ENCODE peak calls at places on chromosomes 5 and 9, in five cellular contexts. M is Peyer's patch; T is upper lobe of right lung; J is CD8-positive, alpha-beta T cell; Q is psoas muscle. U is an unnamed sample. For H3K27me3, the result is how much of the 10 kb centered on the place peaks cover.

GRCh38 chr5:52665544-52665943 is 122.2 kb upstream of the ITGA1 start:
- DNase-seq in J (no peak), M (no peak), Q (no peak), T (no peak), U (no peak)

GRCh38 chr9:95087659-95088242 is 229.8 kb downstream of the FANCC start:
- DNase-seq in J (no peak), M (peak), T (peak), Q (no peak), U (peak)

GRCh38 chr5:59517926-59518585 is 375.5 kb downstream of the PDE4D start:
- DNase-seq in T (no peak), M (no peak), J (no peak), Q (no peak), U (no peak)

GRCh38 chr5:76175051-76175666 is 92.0 kb downstream of the SV2C start:
- DNase-seq in T (no peak), J (peak), Q (no peak), M (no peak), U (peak)

GRCh38 chr5:90954951-90955635 is 396.5 kb downstream of the ADGRV1 start:
- DNase-seq in Q (no peak), M (no peak), T (no peak), J (no peak), U (no peak)

GRCh38 chr5:16536246-16536645 is 70.6 kb upstream of the ZNF622 start:
- DNase-seq in Q (no peak), J (no peak), T (no peak), M (no peak), U (no peak)

GRCh38 chr5:81572201-81572600 is 178.3 kb upstream of the ACOT12 start:
- DNase-seq in T (no peak), M (no peak), Q (no peak), J (no peak), U (no peak)

GRCh38 chr5:149831492-149831891 is 101.4 kb downstream of the PPARGC1B start:
- DNase-seq in Q (no peak), T (no peak), M (no peak), J (no peak), U (no peak)

GRCh38 chr5:157912621-157913325 is 53.8 kb upstream of the CLINT1 start:
- DNase-seq in T (no peak), Q (no peak), M (no peak), J (no peak), U (no peak)

GRCh38 chr9:89555426-89556375 is 49.1 kb upstream of the GADD45G start:
- DNase-seq in T (no peak), Q (no peak), J (no peak), M (no peak), U (no peak)

GRCh38 chr9:132046456-132046855 is 33.2 kb downstream of the MED27 start:
- DNase-seq in Q (no peak), M (no peak), J (no peak), T (no peak), U (peak)

GRCh38 chr5:127031863-127032232 is 1.5 kb upstream of the MARCHF3 start:
- DNase-seq in T (no peak), J (no peak), M (no peak), Q (no peak), U (no peak)

GRCh38 chr9:13810510-13810909 is 503.4 kb downstream of the NFIB start:
- DNase-seq in T (no peak), M (no peak), J (no peak), Q (peak), U (peak)

GRCh38 chr5:6766558-6767191 is 53.4 kb downstream of the TENT4A start:
- DNase-seq in J (peak), Q (peak), T (peak), M (peak), U (peak)

GRCh38 chr5:17896605-17897004 is 262.3 kb downstream of the TAF11L14 start:
- DNase-seq in Q (no peak), M (no peak), T (no peak), J (no peak), U (no peak)

GRCh38 chr9:89179535-89179919 is 909 bp upstream of the SHC3 start:
- DNase-seq in Q (no peak), J (no peak), T (no peak), M (no peak), U (no peak)

GRCh38 chr9:19510907-19511306 is 102.1 kb downstream of the ACER2 start:
- DNase-seq in Q (no peak), M (no peak), J (no peak), T (no peak), U (no peak)

GRCh38 chr5:110159202-110159601 is 469.5 kb downstream of the MAN2A1 start:
- DNase-seq in J (no peak), Q (no peak), T (no peak), M (no peak), U (no peak)

GRCh38 chr5:75588666-75589065 is 22.6 kb upstream of the ANKDD1B start:
- DNase-seq in T (no peak), M (no peak), Q (no peak), J (no peak), U (peak)

GRCh38 chr5:123037104-123037418 is 536 bp upstream of the PPIC start:
- DNase-seq in Q (no peak), M (no peak), T (no peak), J (no peak), U (no peak)

GRCh38 chr5:111993242-111993641 is 236.2 kb upstream of the NREP start:
- DNase-seq in J (no peak), Q (no peak), T (no peak), M (no peak), U (no peak)

GRCh38 chr5:142006363-142007236 is 6.2 kb downstream of the GNPDA1 start:
- DNase-seq in J (no peak), T (no peak), Q (no peak), M (no peak), U (no peak)

GRCh38 chr9:121564861-121565260 is 65.2 kb upstream of the GGTA1 start:
- DNase-seq in T (no peak), Q (no peak), M (no peak), J (no peak), U (no peak)

GRCh38 chr9:80125731-80126264 is 554.0 kb downstream of the TLE4 start:
- DNase-seq in Q (no peak), J (no peak), T (no peak), M (no peak), U (no peak)

GRCh38 chr9:81646337-81646736 is 43.0 kb downstream of the TLE1 start:
- DNase-seq in T (no peak), M (no peak), Q (no peak), J (no peak), U (no peak)

GRCh38 chr9:128706671-128707381 is 4.5 kb downstream of the PKN3 start:
- DNase-seq in M (peak), J (no peak), T (peak), Q (peak), U (no peak)

GRCh38 chr9:72533322-72533721 is 11.9 kb downstream of the TMC1 start:
- DNase-seq in M (no peak), J (no peak), Q (no peak), T (no peak), U (no peak)

GRCh38 chr5:12023614-12024241 is 119.5 kb upstream of the CTNND2 start:
- DNase-seq in Q (no peak), J (no peak), M (no peak), T (no peak), U (peak)

GRCh38 chr5:54520438-54520846 is 2.9 kb downstream of the SNX18 start:
- DNase-seq in J (no peak), Q (no peak), T (no peak), M (no peak), U (no peak)

DNA sequence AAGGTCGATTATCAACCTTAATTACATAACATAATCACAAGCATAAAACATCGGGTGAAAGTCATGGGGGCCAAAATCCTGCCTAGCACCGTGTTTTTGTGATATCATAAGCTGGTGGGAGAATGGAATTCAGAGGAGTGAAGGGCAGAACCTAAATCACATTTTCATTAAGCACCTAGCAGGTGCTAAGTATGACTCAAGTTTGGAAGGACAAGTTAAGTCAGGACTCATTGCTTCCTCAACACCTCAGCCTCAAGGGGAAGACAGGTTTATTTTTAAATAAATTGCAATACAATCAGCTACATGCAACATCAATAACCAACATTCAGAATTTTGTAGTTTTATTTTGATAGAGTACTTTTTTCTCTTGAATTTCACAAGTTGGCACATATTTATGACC is 33.5 kb upstream of the GAS1 start:
- DNase-seq in Q (no peak), J (no peak), M (no peak), T (no peak), U (no peak)
- H3K27me3 ChIP-seq in Q (under half), J (under half), M (under half), T (under half), U (under half)

DNA sequence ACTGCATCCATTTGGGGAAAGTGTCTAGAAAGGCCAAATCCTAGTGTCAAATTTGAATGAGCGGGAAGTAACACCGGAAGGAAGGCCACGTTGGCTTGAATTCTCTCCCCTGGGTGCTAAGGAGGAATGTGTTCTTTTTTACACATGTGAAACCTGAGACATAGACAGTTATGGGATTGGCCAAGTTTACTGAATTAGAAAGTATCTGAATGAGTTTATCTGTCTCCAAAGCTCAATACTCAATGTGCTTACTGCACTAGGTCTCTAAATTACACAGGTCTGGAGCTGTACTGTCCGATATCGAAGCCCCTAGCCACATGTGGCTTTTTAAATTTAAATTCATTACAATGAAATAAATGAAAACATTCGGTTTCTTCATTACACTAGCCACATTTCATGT is 6.0 kb downstream of the DMRT1 start:
- DNase-seq in T (no peak), M (no peak), Q (no peak), J (no peak), U (no peak)
- H3K27me3 ChIP-seq in T (half or more), M (under half), Q (under half), J (under half), U (under half)

DNA sequence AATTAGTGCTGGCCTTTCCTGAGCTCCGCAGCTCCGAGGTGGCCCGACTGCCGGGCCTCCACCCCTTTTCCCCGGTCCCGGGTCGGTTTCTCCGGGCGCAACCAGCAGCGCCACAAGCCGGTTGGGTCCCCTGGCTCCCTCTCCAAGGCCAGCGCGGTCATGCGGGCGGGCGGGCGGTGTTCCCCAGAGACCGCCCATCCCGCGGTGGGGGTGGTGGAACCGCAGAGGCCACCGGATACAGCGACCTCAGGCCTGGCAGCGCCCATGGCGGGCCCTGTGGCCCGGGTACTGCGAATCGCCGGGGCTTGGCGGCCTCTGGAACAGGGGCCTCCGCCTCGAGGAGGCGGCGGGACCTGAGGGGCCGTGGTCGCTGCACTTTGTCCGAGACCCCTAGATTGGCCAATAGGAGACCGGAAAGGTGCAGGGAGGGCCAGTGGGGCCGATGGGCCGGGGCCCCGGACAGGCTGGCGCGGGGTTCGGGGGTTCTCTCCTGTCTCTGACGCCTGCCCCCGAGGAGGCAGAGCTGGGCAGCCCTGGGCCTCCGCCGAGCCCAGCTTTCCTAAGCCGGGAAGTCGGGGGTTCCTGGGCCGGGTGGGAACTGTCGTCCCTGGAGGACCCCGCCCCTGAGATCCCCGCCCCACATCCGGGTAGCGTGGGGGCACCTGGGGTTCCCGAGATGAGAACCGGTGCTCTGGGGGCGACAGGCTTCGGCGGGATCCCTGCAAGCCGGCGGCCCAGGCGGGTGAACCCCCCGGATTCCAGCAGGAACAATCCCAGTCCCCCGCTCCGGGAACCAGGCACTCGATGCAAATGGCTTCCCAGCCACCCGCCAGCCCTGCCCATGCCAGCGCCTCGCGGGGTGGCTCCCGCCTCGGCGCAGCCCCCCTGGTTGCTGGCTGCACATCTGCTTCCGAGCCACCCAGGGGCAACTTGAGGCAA is 293.9 kb downstream of the ZSWIM6 start:
- DNase-seq in J (peak), M (peak), T (peak), Q (peak), U (no peak)
- H3K27me3 ChIP-seq in J (under half), M (under half), T (under half), Q (under half), U (under half)

DNA sequence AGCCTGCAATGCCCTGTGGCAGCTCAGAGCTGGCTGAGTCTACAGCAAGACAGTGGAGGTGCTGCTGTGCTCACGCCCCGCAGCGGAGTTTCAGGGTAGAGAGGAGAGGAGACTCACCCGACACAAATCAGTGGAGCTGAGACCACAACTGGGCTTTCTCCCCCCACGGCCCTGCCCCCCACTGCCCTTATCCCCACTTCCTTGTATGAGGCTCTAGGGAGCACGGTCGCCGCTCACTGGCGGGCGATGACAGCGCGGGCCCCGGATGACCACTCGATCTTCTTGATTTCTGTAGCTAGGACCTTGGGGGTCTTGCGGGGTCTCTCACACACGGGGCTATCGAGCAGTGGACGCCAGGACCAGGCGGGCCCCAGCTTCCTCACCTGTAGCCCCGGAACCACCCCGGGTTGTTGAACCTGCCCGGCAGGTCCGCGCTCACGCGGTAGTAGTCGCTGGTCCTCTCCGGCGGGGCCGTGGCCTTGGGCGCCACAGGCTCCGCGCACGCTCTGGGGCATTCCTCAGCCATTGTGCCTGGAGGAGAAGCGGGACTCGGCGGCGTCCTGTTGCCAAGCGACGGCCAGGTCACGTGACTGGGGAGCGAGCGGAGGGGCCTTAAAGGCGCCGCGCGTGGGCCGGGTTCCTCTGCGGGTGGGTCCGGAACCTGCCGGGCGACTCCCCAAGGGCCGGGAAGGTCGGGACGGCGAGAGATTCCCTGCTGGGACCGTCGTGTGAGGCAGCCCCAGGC is 984 bp upstream of the MRPS2 start:
- DNase-seq in J (peak), T (peak), Q (peak), M (peak), U (peak)
- H3K27me3 ChIP-seq in J (under half), T (under half), Q (under half), M (under half), U (under half)

GRCh38 chr9:133631111-133631510 is 5.1 kb upstream of the DBH start:
- DNase-seq in Q (peak), T (no peak), M (no peak), J (no peak), U (no peak)
- H3K27me3 ChIP-seq in Q (under half), T (under half), M (under half), J (under half), U (under half)

DNA sequence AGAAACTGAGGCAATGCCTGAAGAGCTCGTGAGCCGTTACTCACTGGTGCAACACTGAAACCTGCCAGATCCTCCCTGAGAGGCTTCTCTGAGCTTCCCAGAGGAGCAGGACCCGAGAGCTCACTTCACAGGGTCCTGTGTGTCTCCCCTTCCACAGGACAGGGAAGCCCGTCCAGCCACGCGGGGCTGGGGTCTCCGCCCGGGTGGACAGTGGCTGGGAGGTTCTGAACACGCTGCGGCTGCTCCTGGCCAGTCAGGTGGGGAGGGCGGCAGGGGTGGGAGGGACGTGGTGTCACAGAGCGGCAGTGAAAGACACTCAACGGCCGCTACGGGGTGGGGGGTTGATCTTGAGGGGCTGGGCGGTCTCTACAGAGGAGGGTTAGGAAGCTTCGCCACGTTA is 290 bp upstream of the ZDHHC11 start:
- DNase-seq in Q (peak), J (no peak), M (peak), T (peak), U (no peak)
- H3K27me3 ChIP-seq in Q (under half), J (under half), M (under half), T (under half), U (under half)

DNA sequence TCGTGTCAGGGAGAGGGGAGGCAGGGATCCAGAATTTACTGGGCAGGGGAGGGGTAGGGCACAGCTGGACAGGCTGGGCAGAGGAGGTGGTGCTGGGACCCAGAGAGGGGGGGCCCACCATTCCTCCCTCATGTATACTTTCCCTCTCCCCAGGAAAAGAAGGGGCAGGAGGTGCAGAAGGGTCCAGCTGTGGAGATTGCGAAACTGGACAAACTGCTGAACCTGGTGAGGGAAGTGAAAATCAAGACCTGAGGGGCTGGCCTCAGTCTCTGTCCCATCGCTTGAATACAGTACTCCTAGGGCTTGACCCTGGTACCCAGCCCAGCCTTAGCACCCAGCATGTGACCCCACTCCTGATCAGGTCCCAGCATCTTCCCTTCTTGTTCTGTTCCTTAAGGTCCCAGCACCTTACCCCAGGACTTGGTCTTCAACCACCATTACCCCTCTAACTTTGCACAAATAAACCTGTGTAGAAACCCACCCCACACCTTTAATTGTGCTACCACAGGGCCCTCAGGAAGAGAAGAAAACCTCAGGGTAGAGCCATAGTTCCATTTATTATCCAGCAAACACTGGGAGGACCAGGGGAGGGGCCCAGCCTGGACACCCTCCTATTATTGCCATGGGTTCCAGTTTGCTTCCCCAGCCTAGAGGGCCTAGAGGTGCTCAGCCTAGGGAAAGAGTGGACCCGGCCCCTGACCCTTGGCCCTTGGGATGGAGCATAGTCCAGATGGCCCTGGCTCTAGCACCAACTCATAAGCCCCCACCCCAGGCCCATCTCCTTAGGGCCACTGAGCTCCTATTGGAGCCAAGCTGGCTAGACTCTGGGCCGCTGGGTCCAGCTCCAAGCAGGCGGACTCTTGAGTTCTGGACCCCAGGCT is 2.0 kb downstream of the ENHO start:
- DNase-seq in Q (no peak), M (no peak), J (no peak), T (no peak), U (no peak)
- H3K27me3 ChIP-seq in Q (under half), M (under half), J (under half), T (under half), U (under half)